ENCODE peak calls at places on chromosome 15, in seven cellular contexts. A is tibial nerve, O is K562, W is IMR-90, U is testis, M is HepG2, G is uterus. I is an unnamed sample.

GRCh38 chr15:31740203-31740602 is 290.1 kb upstream of the CHRNA7 start:
- DNase-seq in A (no peak), O (no peak), W (no peak), U (no peak), M (no peak), G (no peak), I (no peak)

GRCh38 chr15:85394552-85395333 is 14.3 kb downstream of the AKAP13 start:
- DNase-seq in A (no peak), O (no peak), W (no peak), U (no peak), M (peak), G (no peak), I (no peak)

GRCh38 chr15:49895337-49896223 is 223.5 kb downstream of the ATP8B4 start:
- DNase-seq in A (no peak), O (no peak), W (peak), U (no peak), M (no peak), G (no peak), I (no peak)

GRCh38 chr15:49492834-49493233 is 69.8 kb downstream of the FGF7 start:
- DNase-seq in A (no peak), O (no peak), W (peak), U (no peak), M (no peak), G (no peak), I (no peak)

GRCh38 chr15:62464705-62465104 is 299.6 kb upstream of the C2CD4B start:
- DNase-seq in A (no peak), O (no peak), W (peak), U (no peak), M (no peak), G (no peak), I (no peak)

GRCh38 chr15:50234764-50235163 is 30.8 kb downstream of the HDC start:
- DNase-seq in A (no peak), O (no peak), W (no peak), U (no peak), M (no peak), G (no peak), I (no peak)

GRCh38 chr15:40040770-40041169 is 1.8 kb upstream of the SRP14 start:
- DNase-seq in A (no peak), O (no peak), W (no peak), U (no peak), M (peak), G (no peak), I (no peak)

GRCh38 chr15:37481126-37481525 is 380.8 kb upstream of the MEIS2 start:
- DNase-seq in A (no peak), O (no peak), W (no peak), U (no peak), M (no peak), G (no peak), I (no peak)

GRCh38 chr15:75648156-75649000 is 666 bp downstream of the SNX33 start:
- DNase-seq in A (no peak), O (peak), W (no peak), U (peak), M (peak), G (peak), I (no peak)

GRCh38 chr15:79090487-79091203 is at the start of gene RASGRF1:
- DNase-seq in A (no peak), O (no peak), W (no peak), U (peak), M (no peak), G (no peak), I (peak)

GRCh38 chr15:74626752-74627692 is 11.4 kb downstream of the CLK3 start:
- DNase-seq in A (no peak), O (no peak), W (no peak), U (no peak), M (no peak), G (no peak), I (no peak)

GRCh38 chr15:98714906-98715305 is 66.6 kb downstream of the IGF1R start:
- DNase-seq in A (no peak), O (no peak), W (no peak), U (no peak), M (no peak), G (no peak), I (no peak)

GRCh38 chr15:98039596-98039995 is 79.1 kb downstream of the ARRDC4 start:
- DNase-seq in A (no peak), O (no peak), W (no peak), U (no peak), M (no peak), G (no peak), I (no peak)

GRCh38 chr15:58839485-58839884 is 68.4 kb downstream of the MINDY2 start:
- DNase-seq in A (no peak), O (peak), W (peak), U (no peak), M (peak), G (no peak), I (peak)

GRCh38 chr15:29685156-29686078 is 136.9 kb downstream of the TJP1 start:
- DNase-seq in A (no peak), O (no peak), W (peak), U (peak), M (no peak), G (no peak), I (no peak)

GRCh38 chr15:33188159-33188558 is 6.4 kb downstream of the FMN1 start:
- DNase-seq in A (no peak), O (no peak), W (no peak), U (no peak), M (no peak), G (no peak), I (no peak)

GRCh38 chr15:100336061-100336460 is 5.7 kb downstream of the ADAMTS17 start:
- DNase-seq in A (no peak), O (no peak), W (no peak), U (no peak), M (no peak), G (no peak), I (no peak)

GRCh38 chr15:38536201-38536676 is 28.4 kb downstream of the RASGRP1 start:
- DNase-seq in A (no peak), O (no peak), W (peak), U (peak), M (no peak), G (peak), I (no peak)

GRCh38 chr15:99014803-99015676 is 7.4 kb upstream of the PGPEP1L start:
- DNase-seq in A (no peak), O (peak), W (peak), U (peak), M (peak), G (peak), I (no peak)

GRCh38 chr15:88913017-88913849 is at the start of gene MFGE8:
- DNase-seq in A (peak), O (peak), W (peak), U (peak), M (peak), G (peak), I (peak)

GRCh38 chr15:48553559-48553958 is 92.0 kb downstream of the FBN1 start:
- DNase-seq in A (no peak), O (no peak), W (peak), U (no peak), M (no peak), G (no peak), I (no peak)

GRCh38 chr15:46676233-46677206 is 1040.8 kb upstream of the SEMA6D start:
- DNase-seq in A (no peak), O (no peak), W (no peak), U (no peak), M (no peak), G (no peak), I (no peak)

GRCh38 chr15:49495993-49496747 is 73.1 kb downstream of the FGF7 start:
- DNase-seq in A (no peak), O (no peak), W (peak), U (no peak), M (no peak), G (no peak), I (no peak)

GRCh38 chr15:82933576-82933975 is 18.9 kb downstream of the HOMER2 start:
- DNase-seq in A (no peak), O (no peak), W (no peak), U (no peak), M (no peak), G (no peak), I (no peak)

GRCh38 chr15:81254277-81255265 is 57.9 kb downstream of the IL16 start:
- DNase-seq in A (no peak), O (no peak), W (peak), U (no peak), M (no peak), G (no peak), I (no peak)

GRCh38 chr15:101320501-101321052 is 25.5 kb upstream of the SNRPA1 start:
- DNase-seq in A (no peak), O (no peak), W (peak), U (no peak), M (no peak), G (no peak), I (peak)

GRCh38 chr15:80264031-80264430 is 12.0 kb upstream of the CTXND1 start:
- DNase-seq in A (no peak), O (no peak), W (peak), U (no peak), M (no peak), G (no peak), I (no peak)

GRCh38 chr15:65133550-65134200 is at the start of gene PDCD7:
- DNase-seq in A (peak), O (peak), W (peak), U (peak), M (peak), G (peak), I (peak)
- TF ChIP-seq POLR2A in A (peak), O (peak), W (peak), U (no peak), M (peak), G (peak), I (peak)

GRCh38 chr15:60656041-60656440 is 177.1 kb upstream of the ICE2 start:
- DNase-seq in A (no peak), O (no peak), W (no peak), U (no peak), M (no peak), G (no peak), I (no peak)
- TF ChIP-seq POLR2A in A (no peak), O (no peak), W (no peak), U (no peak), M (no peak), G (no peak), I (no peak)

DNA sequence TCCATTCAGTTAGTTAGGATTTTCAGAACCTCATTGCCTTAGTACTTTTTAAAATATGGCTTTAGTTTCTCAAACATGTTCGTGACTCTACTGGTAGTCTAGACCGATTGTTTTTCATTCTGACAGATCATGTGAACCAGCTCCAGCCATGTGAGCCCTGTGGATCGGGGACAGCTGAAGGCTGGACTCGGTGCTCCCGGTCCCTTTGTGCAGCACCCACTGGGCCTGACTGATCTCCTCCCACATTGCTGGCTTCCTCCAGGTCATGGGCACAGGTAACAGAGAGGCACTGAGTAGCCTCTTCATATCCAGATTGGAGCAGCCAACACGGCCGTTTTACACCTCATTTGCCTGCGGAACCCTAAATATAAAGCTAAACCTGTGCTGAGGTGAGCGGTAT is 30.5 kb downstream of the NIPA2 start:
- DNase-seq in A (no peak), O (no peak), W (no peak), U (no peak), M (no peak), G (no peak), I (no peak)
- TF ChIP-seq POLR2A in A (no peak), O (peak), W (no peak), U (no peak), M (no peak), G (no peak), I (no peak)

GRCh38 chr15:96327155-96327741 is 3.3 kb upstream of the NR2F2 start:
- DNase-seq in A (no peak), O (peak), W (peak), U (no peak), M (peak), G (peak), I (peak)
- TF ChIP-seq POLR2A in A (peak), O (no peak), W (peak), U (no peak), M (no peak), G (peak), I (no peak)

I was measured in erythroblast.